ENCODE peak calls at places on chromosomes 6 and 20, in five cellular contexts. L, C, Z, H and J are unnamed samples.

GRCh38 chr20:23326774-23327173 is 23.8 kb upstream of the NXT1 start:
- DNase-seq in L (no peak), C (no peak), Z (no peak), H (no peak), J (no peak)

GRCh38 chr20:10682939-10683338 is 9.1 kb upstream of the JAG1 start:
- DNase-seq in L (no peak), C (peak), Z (no peak), H (no peak), J (no peak)

GRCh38 chr6:47698342-47698787 is at the start of gene ADGRF4:
- DNase-seq in L (no peak), C (peak), Z (peak), H (peak), J (peak)

GRCh38 chr6:166656269-166657206 is 29.5 kb upstream of the RPS6KA2 start:
- DNase-seq in L (no peak), C (peak), Z (no peak), H (no peak), J (no peak)

GRCh38 chr20:9169409-9169808 is 100.5 kb downstream of the PLCB4 start:
- DNase-seq in L (no peak), C (no peak), Z (no peak), H (no peak), J (no peak)

GRCh38 chr20:21322921-21323321 is 19.8 kb downstream of the XRN2 start:
- DNase-seq in L (no peak), C (peak), Z (peak), H (no peak), J (no peak)

GRCh38 chr6:63663147-63663877 is 27.7 kb downstream of the PHF3 start:
- DNase-seq in L (no peak), C (peak), Z (peak), H (peak), J (peak)

GRCh38 chr20:63951398-63952209 is 4.6 kb downstream of the UCKL1 start:
- DNase-seq in L (no peak), C (no peak), Z (no peak), H (no peak), J (no peak)

GRCh38 chr6:38185244-38185643 is 365.7 kb downstream of the ZFAND3 start:
- DNase-seq in L (no peak), C (no peak), Z (no peak), H (no peak), J (no peak)

GRCh38 chr6:17281100-17281496 is at the start of gene RBM24:
- DNase-seq in L (peak), C (peak), Z (peak), H (no peak), J (peak)

GRCh38 chr6:155117266-155117665 is 122.2 kb downstream of the TIAM2 start:
- DNase-seq in L (no peak), C (peak), Z (no peak), H (no peak), J (peak)

GRCh38 chr6:149855741-149856140 is 8.4 kb downstream of the LRP11 start:
- DNase-seq in L (no peak), C (no peak), Z (no peak), H (no peak), J (peak)

GRCh38 chr6:53439556-53439955 is 90.8 kb upstream of the ELOVL5 start:
- DNase-seq in L (no peak), C (peak), Z (no peak), H (no peak), J (peak)

GRCh38 chr20:46951405-46951804 is 56.8 kb downstream of the EYA2 start:
- DNase-seq in L (no peak), C (peak), Z (peak), H (no peak), J (peak)

GRCh38 chr6:52724041-52724405 is 39.3 kb downstream of the GSTA2 start:
- DNase-seq in L (no peak), C (peak), Z (peak), H (no peak), J (no peak)

GRCh38 chr6:145020543-145020942 is 714.8 kb downstream of the EPM2A start:
- DNase-seq in L (no peak), C (no peak), Z (no peak), H (no peak), J (no peak)

GRCh38 chr6:169487579-169488205 is 214.1 kb downstream of the WDR27 start:
- DNase-seq in L (no peak), C (peak), Z (no peak), H (no peak), J (peak)

GRCh38 chr6:127857051-127857637 is 43.7 kb downstream of the THEMIS start:
- DNase-seq in L (no peak), C (no peak), Z (no peak), H (no peak), J (no peak)

GRCh38 chr6:70314240-70314639 is 11.4 kb upstream of the COL9A1 start:
- DNase-seq in L (no peak), C (no peak), Z (no peak), H (no peak), J (no peak)

GRCh38 chr6:32186496-32186840 is 2.4 kb upstream of the AGER start:
- DNase-seq in L (no peak), C (no peak), Z (no peak), H (no peak), J (no peak)

GRCh38 chr6:152458648-152459047 is 178.5 kb downstream of the SYNE1 start:
- DNase-seq in L (no peak), C (peak), Z (no peak), H (no peak), J (peak)

GRCh38 chr6:107646176-107646575 is 156.3 kb downstream of the SOBP start:
- DNase-seq in L (no peak), C (no peak), Z (no peak), H (no peak), J (no peak)

GRCh38 chr6:88360203-88360797 is 194.2 kb upstream of the CNR1 start:
- DNase-seq in L (no peak), C (no peak), Z (peak), H (no peak), J (peak)

GRCh38 chr6:157861814-157862213 is 38.8 kb downstream of the SNX9 start:
- DNase-seq in L (no peak), C (peak), Z (peak), H (no peak), J (peak)

GRCh38 chr6:90870561-90870960 is 283.7 kb upstream of the MAP3K7 start:
- DNase-seq in L (no peak), C (no peak), Z (peak), H (peak), J (peak)

DNA sequence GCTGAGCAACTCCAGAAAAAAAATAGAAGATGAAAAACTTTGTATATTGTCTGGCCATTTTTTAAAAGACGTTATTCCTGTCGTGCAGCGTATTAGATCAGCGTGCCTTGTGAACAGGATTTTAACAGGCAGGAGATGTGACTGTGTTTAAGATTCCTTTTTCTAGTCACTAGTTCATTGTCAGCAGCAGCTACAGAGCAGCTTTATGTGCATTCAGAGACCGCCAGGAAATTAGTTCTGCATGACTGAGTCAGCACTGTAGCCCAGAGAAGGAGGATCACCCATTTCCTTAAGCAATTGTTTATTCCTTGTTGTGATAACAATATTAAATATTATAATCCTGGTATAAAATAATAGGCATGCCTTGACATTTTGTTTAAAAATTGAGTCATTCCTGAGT is 75.4 kb upstream of the ADGRB3 start:
- DNase-seq in L (no peak), C (no peak), Z (no peak), H (no peak), J (peak)
- H3K9ac ChIP-seq in L (no peak), C (no peak), Z (no peak), H (no peak), J (peak)

GRCh38 chr6:81938014-81938761 is 185.7 kb upstream of the TENT5A start:
- DNase-seq in L (peak), C (peak), Z (peak), H (peak), J (peak)

GRCh38 chr6:81937296-81937937 is 184.9 kb upstream of the TENT5A start:
- DNase-seq in L (peak), C (peak), Z (peak), H (no peak), J (peak)

GRCh38 chr6:81939774-81940165 is 187.3 kb upstream of the TENT5A start:
- DNase-seq in L (no peak), C (peak), Z (no peak), H (no peak), J (peak)

GRCh38 chr6:81940451-81940850 is 188.0 kb upstream of the TENT5A start:
- DNase-seq in L (no peak), C (peak), Z (no peak), H (no peak), J (peak)

DNA sequence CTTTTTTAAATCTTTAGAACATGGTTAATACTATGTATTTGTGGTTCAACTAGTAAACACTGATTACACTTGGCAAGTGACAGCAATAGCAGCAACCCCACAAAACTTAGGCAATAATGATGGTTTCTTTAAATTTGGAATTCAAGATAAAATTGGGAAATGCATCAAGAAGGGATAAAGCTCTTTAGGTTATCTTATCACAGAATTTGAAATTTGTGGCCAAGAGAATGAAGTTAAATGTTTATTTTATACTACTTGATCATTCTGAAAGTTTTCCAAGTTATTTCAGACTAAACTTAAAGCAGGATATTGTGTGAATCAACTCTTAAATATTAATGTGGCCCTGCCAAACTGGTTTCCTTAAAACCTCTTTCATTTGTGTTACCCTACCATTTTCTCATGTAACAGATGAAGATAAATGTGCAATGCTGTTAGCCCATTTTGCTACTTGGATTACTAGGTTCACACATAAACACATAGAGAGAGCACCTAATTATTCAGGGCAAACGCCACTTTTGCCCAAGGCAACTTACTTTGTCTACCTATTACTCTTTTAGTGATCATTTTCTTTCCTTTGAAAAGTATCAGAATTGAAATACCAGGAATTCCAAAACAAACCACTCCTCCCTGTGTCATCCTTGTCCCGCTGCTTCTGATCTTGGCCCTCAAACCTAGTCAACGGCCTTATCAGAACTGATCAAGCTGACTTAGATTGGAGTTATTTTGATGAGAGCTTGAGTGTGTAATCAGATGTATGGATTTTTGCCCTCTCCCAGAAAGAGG is 186.7 kb upstream of the TENT5A start:
- DNase-seq in L (peak), C (peak), Z (peak), H (peak), J (peak)
- H3K9ac ChIP-seq in L (peak), C (no peak), Z (peak), H (peak), J (peak)

GRCh38 chr20:53622247-53623114 is 28.8 kb upstream of the ZNF217 start:
- DNase-seq in L (no peak), C (no peak), Z (no peak), H (no peak), J (no peak)

GRCh38 chr20:53623454-53624206 is 30.0 kb upstream of the ZNF217 start:
- DNase-seq in L (no peak), C (peak), Z (peak), H (no peak), J (peak)

GRCh38 chr20:53617791-53618489 is 24.3 kb upstream of the ZNF217 start:
- DNase-seq in L (no peak), C (no peak), Z (no peak), H (no peak), J (no peak)

GRCh38 chr20:53623127-53623453 is 29.5 kb upstream of the ZNF217 start:
- DNase-seq in L (no peak), C (no peak), Z (no peak), H (no peak), J (no peak)

DNA sequence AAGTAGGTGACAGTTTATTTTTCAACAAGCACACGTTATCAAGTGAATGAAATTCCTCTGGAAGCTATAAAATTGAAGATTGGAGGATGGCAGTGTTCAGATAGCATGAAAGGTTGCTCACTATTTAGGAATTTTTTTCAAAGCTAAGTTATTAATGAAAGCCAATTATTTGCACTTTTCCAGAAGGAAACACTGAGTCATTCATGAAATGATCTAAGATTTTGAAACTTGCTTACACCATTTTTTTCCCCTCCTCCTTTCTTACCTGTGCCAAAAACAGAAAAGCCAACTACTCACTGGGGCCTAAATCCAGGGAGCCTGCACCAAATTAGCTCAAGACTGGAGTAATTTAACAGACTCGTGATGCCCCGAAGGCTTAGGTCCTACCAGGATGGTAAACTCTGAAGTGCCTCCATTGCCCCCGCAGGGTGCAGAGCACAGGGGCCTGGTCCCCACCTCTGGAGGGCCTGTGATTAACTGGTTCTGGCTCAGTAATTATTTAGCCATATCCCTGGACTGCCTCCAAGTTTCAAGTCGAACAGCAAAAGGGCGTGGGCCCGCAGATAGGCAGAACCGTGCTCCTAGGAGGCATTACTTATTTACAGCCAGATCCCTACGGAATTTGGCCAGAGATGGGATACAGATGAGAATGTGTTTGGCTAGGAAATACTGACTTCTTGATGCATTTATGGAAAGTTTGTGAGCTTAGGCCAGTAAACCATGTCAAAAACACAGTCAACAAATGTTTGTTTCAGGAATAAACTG is 28.0 kb upstream of the ZNF217 start:
- DNase-seq in L (peak), C (peak), Z (peak), H (peak), J (peak)
- H3K9ac ChIP-seq in L (peak), C (peak), Z (peak), H (peak), J (peak)

DNA sequence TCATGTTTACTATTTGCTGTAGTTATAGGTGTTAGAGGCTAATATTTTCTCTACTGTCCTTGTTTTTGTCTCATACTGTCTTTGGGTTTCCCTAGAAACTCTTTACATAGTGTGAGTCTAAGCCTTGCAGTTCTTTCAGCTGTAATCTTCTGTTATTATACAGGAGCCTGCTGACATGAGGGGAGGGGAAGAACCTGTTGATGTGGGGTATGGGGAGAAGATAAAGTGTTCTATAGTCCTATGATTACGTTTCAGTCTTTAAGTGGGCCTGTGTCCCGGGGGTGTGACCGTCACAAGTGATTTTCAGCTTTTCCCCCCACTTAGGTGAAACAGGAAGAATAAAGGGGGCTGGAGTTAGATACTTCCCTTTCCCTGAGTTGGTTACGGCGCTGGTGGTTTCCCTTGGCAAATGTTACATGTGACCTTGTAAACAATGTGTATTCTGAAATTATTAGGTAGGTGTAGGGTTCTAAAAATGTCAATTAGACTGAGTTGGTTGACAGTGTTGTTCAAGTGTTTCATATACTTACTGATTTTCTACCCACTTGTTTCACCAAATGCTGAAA is 41.3 kb downstream of the REV3L start:
- DNase-seq in L (no peak), C (no peak), Z (no peak), H (no peak), J (no peak)
- H3K9ac ChIP-seq in L (no peak), C (no peak), Z (no peak), H (no peak), J (no peak)